ENCODE peak calls at places on chromosomes 7 and 10, in seven cellular contexts. One of them, this sample, is unnamed.

GRCh38 chr10:20181408-20181807 is 365.2 kb downstream of the PLXDC2 start:
- DNase-seq in right lobe of liver: no peak
- DNase-seq in stimulated activated CD4-positive, alpha-beta T cell treated with anti-CD3 and anti-CD28 coated beads, Interleukin-1b, Interleukin-23, amount 100 ng/mL, for 1 hour: no peak
- DNase-seq in effector CD4-positive, alpha-beta T cell: no peak
- DNase-seq in spleen: no peak
- DNase-seq in GM12878: no peak
- DNase-seq in heart right ventricle: no peak
- DNase-seq in this sample: no peak

GRCh38 chr7:96075510-96076349 is 246.2 kb downstream of the SLC25A13 start:
- DNase-seq in right lobe of liver: peak
- DNase-seq in stimulated activated CD4-positive, alpha-beta T cell treated with anti-CD3 and anti-CD28 coated beads, Interleukin-1b, Interleukin-23, amount 100 ng/mL, for 1 hour: no peak
- DNase-seq in effector CD4-positive, alpha-beta T cell: peak
- DNase-seq in spleen: peak
- DNase-seq in GM12878: no peak
- DNase-seq in heart right ventricle: peak
- DNase-seq in this sample: peak

GRCh38 chr10:21525367-21526183 is at the start of gene SKIDA1:
- DNase-seq in right lobe of liver: peak
- DNase-seq in stimulated activated CD4-positive, alpha-beta T cell treated with anti-CD3 and anti-CD28 coated beads, Interleukin-1b, Interleukin-23, amount 100 ng/mL, for 1 hour: no peak
- DNase-seq in effector CD4-positive, alpha-beta T cell: peak
- DNase-seq in spleen: peak
- DNase-seq in GM12878: no peak
- DNase-seq in heart right ventricle: peak
- DNase-seq in this sample: peak

GRCh38 chr10:792792-793100 is 103.3 kb upstream of the DIP2C start:
- DNase-seq in right lobe of liver: no peak
- DNase-seq in stimulated activated CD4-positive, alpha-beta T cell treated with anti-CD3 and anti-CD28 coated beads, Interleukin-1b, Interleukin-23, amount 100 ng/mL, for 1 hour: no peak
- DNase-seq in effector CD4-positive, alpha-beta T cell: no peak
- DNase-seq in spleen: no peak
- DNase-seq in GM12878: no peak
- DNase-seq in heart right ventricle: no peak
- DNase-seq in this sample: no peak

GRCh38 chr7:94436018-94436604 is 41.4 kb downstream of the COL1A2 start:
- DNase-seq in right lobe of liver: peak
- DNase-seq in stimulated activated CD4-positive, alpha-beta T cell treated with anti-CD3 and anti-CD28 coated beads, Interleukin-1b, Interleukin-23, amount 100 ng/mL, for 1 hour: no peak
- DNase-seq in effector CD4-positive, alpha-beta T cell: peak
- DNase-seq in spleen: no peak
- DNase-seq in GM12878: peak
- DNase-seq in heart right ventricle: peak
- DNase-seq in this sample: peak

GRCh38 chr10:70323143-70323696 is 39.4 kb upstream of the NPFFR1 start:
- DNase-seq in right lobe of liver: no peak
- DNase-seq in stimulated activated CD4-positive, alpha-beta T cell treated with anti-CD3 and anti-CD28 coated beads, Interleukin-1b, Interleukin-23, amount 100 ng/mL, for 1 hour: no peak
- DNase-seq in effector CD4-positive, alpha-beta T cell: no peak
- DNase-seq in spleen: no peak
- DNase-seq in GM12878: no peak
- DNase-seq in heart right ventricle: no peak
- DNase-seq in this sample: no peak

GRCh38 chr7:119271147-119271779 is 1001.7 kb upstream of the KCND2 start:
- DNase-seq in right lobe of liver: no peak
- DNase-seq in stimulated activated CD4-positive, alpha-beta T cell treated with anti-CD3 and anti-CD28 coated beads, Interleukin-1b, Interleukin-23, amount 100 ng/mL, for 1 hour: no peak
- DNase-seq in effector CD4-positive, alpha-beta T cell: no peak
- DNase-seq in spleen: peak
- DNase-seq in GM12878: no peak
- DNase-seq in heart right ventricle: no peak
- DNase-seq in this sample: no peak

GRCh38 chr10:5570007-5570655 is 45.4 kb downstream of the CALML3 start:
- DNase-seq in right lobe of liver: no peak
- DNase-seq in stimulated activated CD4-positive, alpha-beta T cell treated with anti-CD3 and anti-CD28 coated beads, Interleukin-1b, Interleukin-23, amount 100 ng/mL, for 1 hour: no peak
- DNase-seq in effector CD4-positive, alpha-beta T cell: no peak
- DNase-seq in spleen: peak
- DNase-seq in GM12878: no peak
- DNase-seq in heart right ventricle: no peak
- DNase-seq in this sample: no peak

GRCh38 chr10:116952729-116953128 is 52.3 kb downstream of the SHTN1 start:
- DNase-seq in right lobe of liver: no peak
- DNase-seq in stimulated activated CD4-positive, alpha-beta T cell treated with anti-CD3 and anti-CD28 coated beads, Interleukin-1b, Interleukin-23, amount 100 ng/mL, for 1 hour: no peak
- DNase-seq in effector CD4-positive, alpha-beta T cell: no peak
- DNase-seq in spleen: no peak
- DNase-seq in GM12878: no peak
- DNase-seq in heart right ventricle: no peak
- DNase-seq in this sample: no peak

GRCh38 chr7:133682364-133683181 is 429.7 kb downstream of the EXOC4 start:
- DNase-seq in right lobe of liver: no peak
- DNase-seq in stimulated activated CD4-positive, alpha-beta T cell treated with anti-CD3 and anti-CD28 coated beads, Interleukin-1b, Interleukin-23, amount 100 ng/mL, for 1 hour: no peak
- DNase-seq in effector CD4-positive, alpha-beta T cell: no peak
- DNase-seq in spleen: no peak
- DNase-seq in GM12878: no peak
- DNase-seq in heart right ventricle: no peak
- DNase-seq in this sample: no peak

GRCh38 chr7:44808914-44809393 is 12.5 kb downstream of the PPIA start:
- DNase-seq in right lobe of liver: peak
- DNase-seq in stimulated activated CD4-positive, alpha-beta T cell treated with anti-CD3 and anti-CD28 coated beads, Interleukin-1b, Interleukin-23, amount 100 ng/mL, for 1 hour: no peak
- DNase-seq in effector CD4-positive, alpha-beta T cell: no peak
- DNase-seq in spleen: peak
- DNase-seq in GM12878: no peak
- DNase-seq in heart right ventricle: no peak
- DNase-seq in this sample: no peak

GRCh38 chr7:92837214-92837749 is 909 bp upstream of the CDK6 start:
- DNase-seq in right lobe of liver: no peak
- DNase-seq in stimulated activated CD4-positive, alpha-beta T cell treated with anti-CD3 and anti-CD28 coated beads, Interleukin-1b, Interleukin-23, amount 100 ng/mL, for 1 hour: no peak
- DNase-seq in effector CD4-positive, alpha-beta T cell: no peak
- DNase-seq in spleen: no peak
- DNase-seq in GM12878: no peak
- DNase-seq in heart right ventricle: no peak
- DNase-seq in this sample: no peak

GRCh38 chr10:107474650-107475049 is 310.1 kb upstream of the SORCS1 start:
- DNase-seq in right lobe of liver: no peak
- DNase-seq in stimulated activated CD4-positive, alpha-beta T cell treated with anti-CD3 and anti-CD28 coated beads, Interleukin-1b, Interleukin-23, amount 100 ng/mL, for 1 hour: no peak
- DNase-seq in effector CD4-positive, alpha-beta T cell: no peak
- DNase-seq in spleen: no peak
- DNase-seq in GM12878: no peak
- DNase-seq in heart right ventricle: no peak
- DNase-seq in this sample: no peak

GRCh38 chr10:109899578-109900355 is 23.5 kb downstream of the XPNPEP1 start:
- DNase-seq in right lobe of liver: peak
- DNase-seq in stimulated activated CD4-positive, alpha-beta T cell treated with anti-CD3 and anti-CD28 coated beads, Interleukin-1b, Interleukin-23, amount 100 ng/mL, for 1 hour: no peak
- DNase-seq in effector CD4-positive, alpha-beta T cell: no peak
- DNase-seq in spleen: no peak
- DNase-seq in GM12878: no peak
- DNase-seq in heart right ventricle: no peak
- DNase-seq in this sample: peak

GRCh38 chr7:151122276-151122675 is 36.0 kb downstream of the AGAP3 start:
- DNase-seq in right lobe of liver: no peak
- DNase-seq in stimulated activated CD4-positive, alpha-beta T cell treated with anti-CD3 and anti-CD28 coated beads, Interleukin-1b, Interleukin-23, amount 100 ng/mL, for 1 hour: no peak
- DNase-seq in effector CD4-positive, alpha-beta T cell: no peak
- DNase-seq in spleen: no peak
- DNase-seq in GM12878: no peak
- DNase-seq in heart right ventricle: no peak
- DNase-seq in this sample: no peak

GRCh38 chr7:23615331-23615730 is 18.1 kb downstream of the CCDC126 start:
- DNase-seq in right lobe of liver: no peak
- DNase-seq in stimulated activated CD4-positive, alpha-beta T cell treated with anti-CD3 and anti-CD28 coated beads, Interleukin-1b, Interleukin-23, amount 100 ng/mL, for 1 hour: no peak
- DNase-seq in effector CD4-positive, alpha-beta T cell: no peak
- DNase-seq in spleen: no peak
- DNase-seq in GM12878: no peak
- DNase-seq in heart right ventricle: no peak
- DNase-seq in this sample: peak

GRCh38 chr10:72261323-72262018 is 12.3 kb upstream of the DDIT4 start:
- DNase-seq in right lobe of liver: no peak
- DNase-seq in stimulated activated CD4-positive, alpha-beta T cell treated with anti-CD3 and anti-CD28 coated beads, Interleukin-1b, Interleukin-23, amount 100 ng/mL, for 1 hour: no peak
- DNase-seq in effector CD4-positive, alpha-beta T cell: peak
- DNase-seq in spleen: no peak
- DNase-seq in GM12878: peak
- DNase-seq in heart right ventricle: no peak
- DNase-seq in this sample: no peak

GRCh38 chr10:119509909-119510451 is 32.5 kb downstream of the RGS10 start:
- DNase-seq in right lobe of liver: no peak
- DNase-seq in stimulated activated CD4-positive, alpha-beta T cell treated with anti-CD3 and anti-CD28 coated beads, Interleukin-1b, Interleukin-23, amount 100 ng/mL, for 1 hour: no peak
- DNase-seq in effector CD4-positive, alpha-beta T cell: no peak
- DNase-seq in spleen: peak
- DNase-seq in GM12878: no peak
- DNase-seq in heart right ventricle: peak
- DNase-seq in this sample: no peak

GRCh38 chr7:24354456-24354855 is 70.5 kb downstream of the NPY start:
- DNase-seq in right lobe of liver: no peak
- DNase-seq in stimulated activated CD4-positive, alpha-beta T cell treated with anti-CD3 and anti-CD28 coated beads, Interleukin-1b, Interleukin-23, amount 100 ng/mL, for 1 hour: no peak
- DNase-seq in effector CD4-positive, alpha-beta T cell: no peak
- DNase-seq in spleen: no peak
- DNase-seq in GM12878: no peak
- DNase-seq in heart right ventricle: no peak
- DNase-seq in this sample: no peak

GRCh38 chr10:106182542-106182941 is 982.0 kb downstream of the SORCS1 start:
- DNase-seq in right lobe of liver: peak
- DNase-seq in stimulated activated CD4-positive, alpha-beta T cell treated with anti-CD3 and anti-CD28 coated beads, Interleukin-1b, Interleukin-23, amount 100 ng/mL, for 1 hour: no peak
- DNase-seq in effector CD4-positive, alpha-beta T cell: no peak
- DNase-seq in spleen: no peak
- DNase-seq in GM12878: no peak
- DNase-seq in heart right ventricle: no peak
- DNase-seq in this sample: no peak

GRCh38 chr7:23473848-23474097 is 3.5 kb upstream of the IGF2BP3 start:
- DNase-seq in right lobe of liver: no peak
- DNase-seq in stimulated activated CD4-positive, alpha-beta T cell treated with anti-CD3 and anti-CD28 coated beads, Interleukin-1b, Interleukin-23, amount 100 ng/mL, for 1 hour: no peak
- DNase-seq in effector CD4-positive, alpha-beta T cell: no peak
- DNase-seq in spleen: no peak
- DNase-seq in GM12878: no peak
- DNase-seq in heart right ventricle: no peak
- DNase-seq in this sample: no peak

GRCh38 chr7:145036592-145037386 is 200.9 kb upstream of the TPK1 start:
- DNase-seq in right lobe of liver: peak
- DNase-seq in stimulated activated CD4-positive, alpha-beta T cell treated with anti-CD3 and anti-CD28 coated beads, Interleukin-1b, Interleukin-23, amount 100 ng/mL, for 1 hour: no peak
- DNase-seq in effector CD4-positive, alpha-beta T cell: peak
- DNase-seq in spleen: no peak
- DNase-seq in GM12878: peak
- DNase-seq in heart right ventricle: peak
- DNase-seq in this sample: no peak

This sample was measured in ovary.